ENCODE peak calls at places on chromosomes 7 and 10, in eight cellular contexts. T, V, G, H, X, F, A and Z are unnamed samples.
A peak's percentile ranks its signal among the peaks of the same experiment; 100 is the strongest.

GRCh38 chr10:17084258-17084657 is 45.4 kb downstream of the CUBN start:
- DNase-seq in H (no peak), G (no peak), A (no peak), V (no peak), F (no peak), T (no peak), X (no peak), Z (no peak)

GRCh38 chr10:101287922-101288638 is 58.8 kb upstream of the LBX1 start:
- DNase-seq in V (no peak), H (no peak), A (peak; percentile 16), T (no peak), F (no peak), X (no peak), G (no peak), Z (no peak)

GRCh38 chr7:149683898-149684297 is 89.5 kb downstream of the ZNF467 start:
- DNase-seq in V (no peak), X (no peak), T (no peak), H (no peak), G (no peak), A (no peak), F (no peak), Z (no peak)

GRCh38 chr10:89352039-89352597 is 24.3 kb downstream of the IFIT3 start:
- DNase-seq in A (peak; percentile 92), G (no peak), T (peak; percentile 78), X (no peak), V (no peak), F (peak; percentile 34), H (no peak), Z (no peak)

GRCh38 chr7:158018061-158018796 is 569.4 kb downstream of the PTPRN2 start:
- DNase-seq in X (no peak), F (no peak), V (no peak), T (no peak), G (no peak), H (no peak), A (no peak), Z (no peak)

GRCh38 chr10:70775679-70776454 is 9.3 kb downstream of the TBATA start:
- DNase-seq in F (no peak), H (no peak), G (no peak), X (no peak), A (no peak), V (no peak), T (no peak), Z (no peak)

GRCh38 chr10:35216303-35216905 is 89.8 kb downstream of the CREM start:
- DNase-seq in T (no peak), V (peak; percentile 46), G (no peak), H (no peak), A (peak; percentile 56), F (peak; percentile 49), X (no peak), Z (no peak)

GRCh38 chr10:117929321-117930067 is 117.2 kb downstream of the RAB11FIP2 start:
- DNase-seq in T (no peak), A (no peak), G (no peak), V (no peak), F (no peak), H (no peak), X (no peak), Z (no peak)

GRCh38 chr10:86790394-86790793 is 34.0 kb downstream of the BMPR1A start:
- DNase-seq in F (no peak), V (no peak), X (no peak), G (no peak), H (no peak), T (no peak), A (no peak), Z (no peak)

GRCh38 chr7:28230273-28230672 is 49.7 kb upstream of the JAZF1 start:
- DNase-seq in A (no peak), T (no peak), G (no peak), X (no peak), F (no peak), H (no peak), V (no peak), Z (no peak)

GRCh38 chr10:36086976-36087726 is 445.1 kb upstream of the FZD8 start:
- DNase-seq in T (no peak), G (no peak), H (no peak), A (peak; percentile 82), F (no peak), X (no peak), V (no peak), Z (no peak)

GRCh38 chr7:103632972-103633371 is 187.0 kb upstream of the SLC26A5 start:
- DNase-seq in A (peak; percentile 76), G (no peak), F (no peak), T (peak; percentile 51), H (no peak), X (no peak), V (no peak), Z (no peak)

GRCh38 chr10:70455213-70455630 is 13.7 kb upstream of the NODAL start:
- DNase-seq in F (no peak), A (no peak), T (no peak), H (no peak), X (no peak), G (no peak), V (no peak), Z (no peak)

GRCh38 chr10:63520463-63521388 is 475 bp upstream of the REEP3 start:
- DNase-seq in G (peak; percentile 57), T (peak; percentile 70), V (no peak), X (no peak), F (peak; percentile 51), A (peak; percentile 95), H (peak; percentile 94), Z (peak; percentile 69)

GRCh38 chr7:922334-923107 is 32.0 kb downstream of the ADAP1 start:
- DNase-seq in A (no peak), F (no peak), X (no peak), T (no peak), H (peak; percentile 66), V (peak; percentile 24), G (no peak), Z (no peak)

GRCh38 chr10:65394898-65395297 is 1530.9 kb upstream of the LRRTM3 start:
- DNase-seq in V (no peak), T (peak; percentile 33), A (peak; percentile 93), F (no peak), H (no peak), X (no peak), G (no peak), Z (no peak)
- H3K27ac ChIP-seq in V (peak overlapping the region; percentile 32), T (no peak overlapping the region), A (peak overlapping the region; percentile 27), F (no peak overlapping the region), H (no peak overlapping the region), X (no peak overlapping the region), G (no peak overlapping the region), Z (no peak overlapping the region)

DNA sequence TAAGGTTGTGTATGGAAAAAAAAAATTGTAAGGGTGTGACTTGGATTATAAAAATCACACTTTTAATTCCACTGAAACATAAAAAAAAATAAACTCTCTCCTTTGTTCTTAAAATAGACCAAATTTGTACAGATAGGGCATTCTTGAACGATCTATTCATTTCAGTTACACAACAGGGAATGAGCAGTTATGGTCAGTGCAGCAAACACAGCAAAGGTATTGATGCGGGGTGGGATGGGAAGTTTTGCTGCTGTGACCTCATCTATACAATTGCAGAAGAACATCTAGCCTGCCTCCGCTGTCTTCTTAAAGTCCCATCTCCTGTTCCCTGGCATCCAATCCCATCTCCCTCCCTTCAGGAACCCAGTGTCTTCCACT is 580.2 kb downstream of the SUGCT start:
- DNase-seq in V (no peak), X (no peak), F (no peak), G (no peak), H (no peak), T (no peak), A (no peak), Z (no peak)
- H3K27ac ChIP-seq in V (no peak overlapping the region), X (no peak overlapping the region), F (no peak overlapping the region), G (no peak overlapping the region), H (no peak overlapping the region), T (no peak overlapping the region), A (no peak overlapping the region), Z (no peak overlapping the region)

GRCh38 chr10:116849271-116850057 is at the start of gene ENO4:
- DNase-seq in G (peak; percentile 93), A (peak; percentile 69), T (peak; percentile 91), X (no peak), F (peak; percentile 68), H (peak; percentile 91), V (peak; percentile 87), Z (no peak)

GRCh38 chr10:116852246-116852645 is 2.9 kb downstream of the ENO4 start:
- DNase-seq in F (no peak), V (no peak), A (peak; percentile 32), T (no peak), H (no peak), X (no peak), G (no peak), Z (no peak)

GRCh38 chr10:116857156-116857555 is 7.9 kb downstream of the ENO4 start:
- DNase-seq in F (no peak), V (no peak), H (no peak), G (no peak), A (no peak), X (no peak), T (no peak), Z (no peak)

GRCh38 chr10:116850058-116850611 is 836 bp downstream of the ENO4 start:
- DNase-seq in A (no peak), V (no peak), T (no peak), H (no peak), F (no peak), X (no peak), G (no peak), Z (no peak)

DNA sequence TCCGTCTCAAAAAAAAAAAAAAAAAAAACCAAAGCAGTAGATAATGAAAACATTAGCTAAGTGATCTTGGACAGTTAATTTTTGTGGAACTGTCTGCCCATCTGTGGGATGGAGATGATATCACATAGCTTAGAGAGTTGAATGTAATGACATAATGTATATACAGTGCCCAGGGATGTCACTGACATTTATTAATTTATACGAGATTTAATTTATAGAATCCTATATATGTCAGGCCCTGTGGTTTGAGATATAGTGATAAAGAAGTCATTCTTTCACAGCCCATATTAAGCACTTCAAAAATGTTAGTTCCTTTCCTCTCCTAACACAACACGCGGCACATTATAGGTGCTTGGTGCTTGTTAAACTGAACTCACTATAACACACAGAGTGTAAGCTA is 4.0 kb downstream of the ENO4 start:
- DNase-seq in G (no peak), F (no peak), T (no peak), X (no peak), V (no peak), H (no peak), A (no peak), Z (no peak)
- H3K27ac ChIP-seq in G (no peak overlapping the region), F (no peak overlapping the region), T (no peak overlapping the region), X (no peak overlapping the region), V (no peak overlapping the region), H (no peak overlapping the region), A (no peak overlapping the region), Z (no peak overlapping the region)

GRCh38 chr7:123662755-123663154 is 7.1 kb downstream of the LMOD2 start:
- DNase-seq in F (no peak), G (no peak), H (no peak), X (no peak), V (no peak), T (no peak), A (no peak), Z (no peak)
- H3K27ac ChIP-seq in F (no peak overlapping the region), G (no peak overlapping the region), H (no peak overlapping the region), X (no peak overlapping the region), V (no peak overlapping the region), T (no peak overlapping the region), A (no peak overlapping the region), Z (no peak overlapping the region)